ENCODE peak calls at places on chromosomes 12 and 14, in six cellular contexts. T is lung; K is right cardiac atrium; X is neural progenitor cell; F is effector memory CD4-positive, alpha-beta T cell; M is stomach. E is an unnamed sample.

GRCh38 chr12:58889557-58889956 is 30.7 kb downstream of the LRIG3 start:
- DNase-seq in K (no peak), M (no peak), X (no peak), T (no peak), F (no peak), E (no peak)

GRCh38 chr12:124786065-124786964 is 77.3 kb downstream of the SCARB1 start:
- DNase-seq in F (no peak), M (peak; percentile 87), T (peak; percentile 93), X (peak; percentile 92), K (peak; percentile 92), E (no peak)

GRCh38 chr12:62698701-62699101 is 232.1 kb downstream of the MON2 start:
- DNase-seq in T (no peak), F (no peak), M (no peak), X (no peak), K (no peak), E (no peak)

GRCh38 chr14:59511916-59512530 is 27.7 kb downstream of the JKAMP start:
- DNase-seq in F (no peak), X (peak; percentile 87), M (no peak), T (no peak), K (no peak), E (no peak)

GRCh38 chr12:91222746-91223145 is 40.1 kb upstream of the DCN start:
- DNase-seq in M (no peak), X (no peak), F (no peak), T (no peak), K (no peak), E (no peak)

GRCh38 chr14:85556263-85556662 is 26.3 kb downstream of the FLRT2 start:
- DNase-seq in X (no peak), M (no peak), F (no peak), T (no peak), K (no peak), E (no peak)

GRCh38 chr12:104805186-104805585 is 152.9 kb downstream of the SLC41A2 start:
- DNase-seq in K (no peak), F (no peak), M (no peak), X (no peak), T (no peak), E (no peak)

GRCh38 chr12:68446896-68447806 is 115.0 kb upstream of the MDM1 start:
- DNase-seq in K (no peak), X (peak; percentile 90), T (no peak), F (no peak), M (no peak), E (no peak)

GRCh38 chr12:103382119-103382518 is 113.6 kb downstream of the C12orf42 start:
- DNase-seq in M (no peak), T (no peak), F (no peak), X (no peak), K (no peak), E (no peak)

GRCh38 chr12:24404086-24404815 is 454.8 kb upstream of the SOX5 start:
- DNase-seq in T (no peak), K (no peak), X (no peak), M (no peak), F (no peak), E (no peak)

GRCh38 chr12:104569348-104570173 is 112.8 kb downstream of the CHST11 start:
- DNase-seq in K (no peak), T (no peak), M (peak; percentile 31), F (peak; percentile 45), X (no peak), E (peak; percentile 86)

GRCh38 chr12:43586646-43587245 is 34.7 kb upstream of the ADAMTS20 start:
- DNase-seq in T (no peak), F (no peak), X (no peak), K (no peak), M (no peak), E (no peak)

GRCh38 chr14:99245541-99246511 is 26.2 kb downstream of the BCL11B start:
- DNase-seq in M (no peak), X (peak; percentile 88), T (no peak), F (no peak), K (no peak), E (peak; percentile 71)

GRCh38 chr12:52020539-52021336 is 14.0 kb downstream of the TAMALIN start:
- DNase-seq in F (no peak), T (no peak), M (peak; percentile 55), X (peak; percentile 85), K (peak; percentile 80), E (peak; percentile 90)

GRCh38 chr14:59130472-59130871 is 58.0 kb upstream of the DAAM1 start:
- DNase-seq in X (peak; percentile 36), M (no peak), F (no peak), K (peak; percentile 60), T (no peak), E (no peak)

GRCh38 chr14:22164616-22165015 is 424.4 kb downstream of the DAD1 start:
- DNase-seq in X (no peak), M (no peak), F (no peak), T (no peak), K (no peak), E (no peak)

GRCh38 chr14:51395361-51395849 is 155.4 kb downstream of the TMX1 start:
- DNase-seq in X (peak; percentile 37), K (peak; percentile 63), F (no peak), M (no peak), T (no peak), E (no peak)

GRCh38 chr14:68730367-68730766 is 62.5 kb downstream of the ZFP36L1 start:
- DNase-seq in M (no peak), X (no peak), F (no peak), T (no peak), K (no peak), E (no peak)

GRCh38 chr12:27324452-27324999 is 8.1 kb upstream of the BMAL2 start:
- DNase-seq in K (no peak), T (no peak), X (no peak), F (no peak), M (no peak), E (no peak)

GRCh38 chr14:91509878-91510170 is 286 bp downstream of the PPP4R3A start:
- DNase-seq in K (no peak), T (no peak), M (no peak), F (no peak), X (peak; percentile 78), E (no peak)

GRCh38 chr12:62813031-62813829 is 121.7 kb downstream of the PPM1H start:
- DNase-seq in F (no peak), K (peak; percentile 75), M (peak; percentile 61), T (peak; percentile 46), X (peak; percentile 87), E (peak; percentile 82)

GRCh38 chr12:128245890-128246289 is 21.1 kb upstream of the TMEM132C start:
- DNase-seq in K (no peak), T (no peak), M (no peak), F (no peak), X (no peak), E (no peak)

GRCh38 chr14:104580961-104581360 is 1.4 kb downstream of the C14orf180 start:
- DNase-seq in F (no peak), M (peak; percentile 94), T (no peak), X (no peak), K (peak; percentile 92), E (no peak)
- H3K27me3 ChIP-seq in F (no peaks in the 10 kb centered on the region), M (peaks cover 67% of the 10 kb centered on the region), T (peaks cover 5% of the 10 kb centered on the region), X (no peaks in the 10 kb centered on the region), K (no peaks in the 10 kb centered on the region), E (peaks cover 25% of the 10 kb centered on the region)

GRCh38 chr14:64770751-64771150 is 66.5 kb downstream of the PLEKHG3 start:
- DNase-seq in M (no peak), K (no peak), F (no peak), X (no peak), T (no peak), E (peak; percentile 71)

GRCh38 chr14:64771161-64771560 is 66.9 kb downstream of the PLEKHG3 start:
- DNase-seq in T (no peak), X (no peak), F (no peak), M (no peak), K (no peak), E (no peak)

GRCh38 chr14:64773046-64773445 is 68.8 kb downstream of the PLEKHG3 start:
- DNase-seq in K (no peak), F (no peak), X (no peak), T (no peak), M (no peak), E (peak; percentile 41)

GRCh38 chr14:64773577-64773976 is 69.4 kb downstream of the PLEKHG3 start:
- DNase-seq in F (no peak), K (no peak), T (no peak), M (no peak), X (no peak), E (peak; percentile 56)

DNA sequence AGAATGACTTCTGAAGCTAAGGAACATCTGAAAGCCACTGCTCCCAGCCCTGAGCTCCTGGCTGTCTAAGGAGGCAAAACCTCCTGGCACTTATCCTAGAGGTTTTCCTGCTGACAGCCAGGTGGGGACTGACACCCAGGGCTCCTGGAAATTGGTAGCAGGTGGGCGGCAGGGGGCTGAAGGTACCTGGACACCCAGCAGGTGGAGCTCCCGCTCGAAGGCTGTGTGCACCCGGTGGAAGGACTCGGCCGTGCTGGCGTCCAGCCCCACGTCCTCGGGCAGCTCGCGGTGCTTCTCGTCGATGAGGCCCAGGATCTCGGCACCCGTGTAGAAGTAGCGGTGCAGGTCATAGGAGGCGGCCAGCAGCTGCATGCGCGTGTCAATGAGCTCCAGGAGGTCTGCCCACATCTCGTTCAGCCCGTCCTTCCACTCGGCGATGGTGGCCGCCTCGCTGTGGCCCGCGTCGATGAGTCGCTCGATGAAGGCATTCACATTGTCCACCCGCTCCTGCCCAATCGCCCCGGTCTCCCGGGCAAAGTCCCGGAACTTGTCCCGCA is 68.2 kb downstream of the PLEKHG3 start:
- DNase-seq in M (no peak), T (no peak), F (no peak), K (no peak), X (no peak), E (peak; percentile 68)
- H3K4me1 ChIP-seq in M (no peaks in the 10 kb centered on the region), T (peaks cover 3% of the 10 kb centered on the region), F (peaks cover 16% of the 10 kb centered on the region), K (no peaks in the 10 kb centered on the region), X (no peaks in the 10 kb centered on the region), E (no peaks in the 10 kb centered on the region)

GRCh38 chr12:6784292-6784691 is 5.0 kb upstream of the CD4 start:
- DNase-seq in K (no peak), F (no peak), M (no peak), X (no peak), T (no peak), E (no peak)
- H3K27me3 ChIP-seq in K (no peaks in the 10 kb centered on the region), F (no peaks in the 10 kb centered on the region), M (no peaks in the 10 kb centered on the region), X (no peaks in the 10 kb centered on the region), T (no peaks in the 10 kb centered on the region), E (no peaks in the 10 kb centered on the region)

GRCh38 chr14:105746124-105746514 is 219.7 kb downstream of the TMEM121 start:
- DNase-seq in M (no peak), K (peak; percentile 30), F (no peak), T (no peak), X (no peak), E (peak; percentile 50)
- H3K4me1 ChIP-seq in M (no peaks in the 10 kb centered on the region), K (no peaks in the 10 kb centered on the region), F (no peaks in the 10 kb centered on the region), T (no peaks in the 10 kb centered on the region), X (no peaks in the 10 kb centered on the region), E (no peaks in the 10 kb centered on the region)